ENCODE peak calls at places on chromosomes 1 and 21, in seven cellular contexts. R is endothelial cell of umbilical vein, M is Panc1, Q is GM23338, U is tibial nerve, Y is thoracic aorta, N is tibial artery. J is an unnamed sample.

GRCh38 chr1:245605480-245606156 is 450.8 kb downstream of the KIF26B start:
- DNase-seq in R (no peak), N (no peak), U (no peak), M (no peak), Q (no peak), Y (no peak), J (peak; percentile 84)

GRCh38 chr1:46197551-46198025 is 646 bp downstream of the POMGNT1 start:
- DNase-seq in U (no peak), Y (no peak), N (no peak), R (no peak), M (no peak), Q (peak; percentile 44), J (no peak)

GRCh38 chr21:20943476-20944085 is 54.6 kb upstream of the NCAM2 start:
- DNase-seq in M (no peak), Q (no peak), U (no peak), R (no peak), Y (no peak), N (no peak), J (no peak)

GRCh38 chr1:202204065-202204464 is 10.5 kb downstream of the LGR6 start:
- DNase-seq in U (no peak), Y (no peak), N (no peak), R (no peak), M (no peak), Q (peak; percentile 40), J (no peak)

GRCh38 chr1:65541865-65542264 is 121.4 kb downstream of the LEPR start:
- DNase-seq in Y (no peak), M (no peak), N (no peak), U (no peak), Q (no peak), R (no peak), J (no peak)

GRCh38 chr1:91885331-91885715 is 628 bp downstream of the TGFBR3 start:
- DNase-seq in Q (peak; percentile 11), R (no peak), N (peak; percentile 56), M (no peak), U (no peak), Y (no peak), J (peak; percentile 9)

GRCh38 chr1:117793396-117793795 is 136.0 kb downstream of the GDAP2 start:
- DNase-seq in U (no peak), Q (no peak), M (no peak), Y (no peak), R (no peak), N (no peak), J (no peak)

GRCh38 chr1:10286244-10286643 is 75.9 kb downstream of the KIF1B start:
- DNase-seq in N (peak; percentile 31), M (no peak), U (no peak), Q (no peak), R (no peak), Y (peak; percentile 28), J (no peak)

GRCh38 chr1:21573971-21574458 is 64.8 kb downstream of the ALPL start:
- DNase-seq in Y (no peak), N (peak; percentile 60), Q (peak; percentile 92), M (no peak), R (peak; percentile 99), U (no peak), J (no peak)

GRCh38 chr1:2210786-2211185 is 16.2 kb upstream of the FAAP20 start:
- DNase-seq in R (no peak), U (no peak), M (no peak), Y (no peak), N (no peak), Q (no peak), J (no peak)

GRCh38 chr1:2210084-2210653 is 15.6 kb upstream of the FAAP20 start:
- DNase-seq in N (no peak), Y (no peak), U (no peak), Q (no peak), M (no peak), R (no peak), J (no peak)

GRCh38 chr1:2206813-2207488 is 12.4 kb upstream of the FAAP20 start:
- DNase-seq in Q (no peak), U (no peak), N (no peak), M (no peak), R (no peak), Y (no peak), J (no peak)

GRCh38 chr1:2208309-2209239 is 14.0 kb upstream of the FAAP20 start:
- DNase-seq in U (no peak), M (no peak), Y (peak; percentile 94), N (peak; percentile 94), R (peak; percentile 76), Q (no peak), J (no peak)

GRCh38 chr1:2209400-2210083 is 15.0 kb upstream of the FAAP20 start:
- DNase-seq in Y (no peak), U (no peak), R (no peak), Q (no peak), N (no peak), M (no peak), J (no peak)
- H3K27ac ChIP-seq in Y (peak overlapping the region; percentile 96), U (peak overlapping the region; percentile 95), R (no peak overlapping the region), Q (no peak overlapping the region), N (peak overlapping the region; percentile 95), M (peak overlapping the region; percentile 90), J (no peak overlapping the region)

GRCh38 chr1:221097479-221098281 is 218.4 kb downstream of the HLX start:
- DNase-seq in U (no peak), Y (no peak), Q (no peak), R (no peak), N (no peak), M (no peak), J (no peak)
- H3K27ac ChIP-seq in U (peak overlapping the region; percentile 67), Y (no peak overlapping the region), Q (no peak overlapping the region), R (no peak overlapping the region), N (no peak overlapping the region), M (no peak overlapping the region), J (no peak overlapping the region)

DNA sequence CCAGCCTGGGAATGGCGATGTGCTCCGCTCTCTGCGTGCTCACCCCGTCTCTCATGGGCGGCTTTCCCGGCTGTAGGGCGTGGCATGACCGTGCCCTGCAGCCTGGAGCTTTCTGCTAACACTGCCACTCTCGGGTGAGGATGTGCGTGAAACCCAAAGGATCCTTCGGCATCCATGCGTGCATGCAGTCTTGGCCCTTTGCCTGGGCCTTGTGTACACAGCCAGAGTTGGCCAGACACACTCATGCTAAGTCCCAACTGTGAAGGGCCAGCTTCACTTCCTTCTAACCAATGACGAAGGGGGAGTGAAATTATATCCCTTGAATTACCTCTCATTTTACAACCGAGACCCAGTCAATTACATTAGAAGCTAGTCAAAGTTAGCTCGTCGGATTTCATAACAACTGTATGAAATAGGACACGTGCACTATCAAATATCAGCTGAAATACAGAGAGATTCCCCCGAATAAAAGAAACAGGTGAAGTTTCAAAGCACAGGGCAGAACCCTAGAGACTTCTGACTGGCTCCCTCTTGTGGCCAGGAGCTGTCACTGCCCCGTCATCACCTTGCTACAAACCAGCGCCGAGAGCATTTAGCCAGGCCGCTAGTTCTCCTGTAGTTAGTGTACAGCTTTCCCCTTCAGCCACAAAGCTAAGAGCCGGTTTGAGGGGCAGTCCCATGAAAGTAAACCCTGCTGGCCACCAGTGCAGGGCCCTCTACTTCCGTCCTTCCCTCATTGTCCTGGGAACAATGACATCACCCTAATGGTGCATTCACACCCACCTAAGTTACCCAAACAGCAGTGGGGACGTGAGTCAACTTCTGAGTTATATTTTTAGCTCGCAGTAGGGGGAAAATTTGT is 63.4 kb upstream of the COA6 start:
- DNase-seq in Y (no peak), U (no peak), N (peak; percentile 51), Q (peak; percentile 88), M (peak; percentile 45), R (peak; percentile 43), J (no peak)
- H3K27ac ChIP-seq in Y (peak overlapping the region; percentile 58), U (no peak overlapping the region), N (peak overlapping the region; percentile 28), Q (no peak overlapping the region), M (peak overlapping the region; percentile 32), R (no peak overlapping the region), J (no peak overlapping the region)

GRCh38 chr1:111190931-111191451 is 9.5 kb downstream of the DENND2D start:
- DNase-seq in M (no peak), Q (no peak), N (peak; percentile 71), U (no peak), Y (no peak), R (no peak), J (no peak)

GRCh38 chr1:111193712-111194480 is 6.5 kb downstream of the DENND2D start:
- DNase-seq in R (no peak), N (no peak), Y (no peak), U (no peak), M (no peak), Q (no peak), J (no peak)

GRCh38 chr1:111191496-111191895 is 8.9 kb downstream of the DENND2D start:
- DNase-seq in N (no peak), M (no peak), R (no peak), Y (no peak), Q (no peak), U (no peak), J (no peak)

GRCh38 chr1:111192643-111193519 is 7.6 kb downstream of the DENND2D start:
- DNase-seq in N (no peak), R (peak; percentile 42), M (no peak), U (no peak), Q (no peak), Y (no peak), J (no peak)

DNA sequence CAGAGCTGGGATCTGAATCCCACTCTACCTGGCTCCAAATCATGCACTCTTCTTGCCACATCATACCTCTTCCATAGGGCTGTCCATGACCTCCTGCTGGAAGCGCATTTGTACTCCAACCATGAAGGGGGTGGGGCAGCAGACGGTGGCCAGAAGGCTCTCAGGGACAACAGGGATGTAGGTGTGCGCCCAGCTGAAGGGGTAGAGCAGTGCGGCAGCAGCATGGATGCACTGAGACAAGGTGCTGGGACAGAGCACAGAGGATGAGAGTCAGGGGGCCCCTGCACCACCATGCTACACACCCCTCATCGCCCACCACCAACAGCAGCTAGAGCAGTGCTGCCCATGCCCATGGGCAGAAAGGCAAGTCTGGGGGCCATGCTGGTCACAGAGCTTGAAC is 8.4 kb downstream of the DENND2D start:
- DNase-seq in U (no peak), N (no peak), Q (no peak), M (no peak), Y (no peak), R (no peak), J (no peak)
- H3K27ac ChIP-seq in U (peak overlapping the region; percentile 46), N (peak overlapping the region; percentile 4), Q (no peak overlapping the region), M (no peak overlapping the region), Y (peak overlapping the region; percentile 5), R (no peak overlapping the region), J (no peak overlapping the region)

DNA sequence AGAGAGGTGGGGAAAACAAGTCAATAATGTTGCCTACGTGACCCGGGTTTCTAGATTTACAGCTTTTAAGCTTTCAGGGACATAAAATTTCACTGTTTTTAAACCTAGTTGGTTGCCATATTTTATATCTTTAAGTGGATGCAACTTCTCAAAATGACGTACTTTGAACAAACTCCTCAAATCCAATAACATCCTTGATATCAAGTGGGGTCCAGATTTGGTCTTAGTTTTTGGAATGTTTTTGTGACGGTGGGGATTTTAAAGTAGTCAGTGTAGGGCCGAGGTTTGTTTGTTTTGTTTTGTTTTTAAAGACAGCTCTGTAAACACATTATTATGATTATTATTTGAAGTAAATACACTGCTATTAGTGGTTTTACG is 452 bp downstream of the CDKN2C start:
- DNase-seq in M (no peak), R (no peak), Y (no peak), Q (no peak), U (no peak), N (no peak), J (no peak)
- H3K27ac ChIP-seq in M (peak overlapping the region; percentile 100), R (peak overlapping the region; percentile 66), Y (peak overlapping the region; percentile 95), Q (no peak overlapping the region), U (peak overlapping the region; percentile 98), N (peak overlapping the region; percentile 100), J (peak overlapping the region; percentile 87)

GRCh38 chr1:216614011-216614934 is 109.0 kb downstream of the ESRRG start:
- DNase-seq in M (no peak), Q (no peak), R (no peak), Y (no peak), N (no peak), U (no peak), J (no peak)
- H3K27ac ChIP-seq in M (no peak overlapping the region), Q (no peak overlapping the region), R (no peak overlapping the region), Y (no peak overlapping the region), N (no peak overlapping the region), U (no peak overlapping the region), J (no peak overlapping the region)

J was measured in substantia nigra.